ENCODE peak calls at places on chromosomes 6 and 20, in eight cellular contexts. W is neuronal stem cell, X is GM23248, E is mesendoderm, H is Karpas-422, Z is IMR-90, P is MM.1S, G is astrocyte. T is an unnamed sample.

GRCh38 chr6:30818426-30818841 is 65.9 kb upstream of the DDR1 start:
- DNase-seq in W (no peak), X (peak), E (no peak), H (no peak), Z (peak), P (no peak), G (peak), T (peak)

GRCh38 chr20:10667077-10667401 is 6.8 kb downstream of the JAG1 start:
- DNase-seq in W (no peak), X (no peak), E (no peak), H (no peak), Z (no peak), P (no peak), G (peak), T (no peak)

GRCh38 chr6:93468291-93468690 is 48.9 kb upstream of the EPHA7 start:
- DNase-seq in W (peak), X (no peak), E (peak), H (no peak), Z (no peak), P (peak), G (peak), T (no peak)

GRCh38 chr6:135901776-135902524 is 50.4 kb downstream of the PDE7B start:
- DNase-seq in W (no peak), X (peak), E (no peak), H (no peak), Z (peak), P (no peak), G (peak), T (peak)

GRCh38 chr20:16518068-16518783 is 55.0 kb downstream of the KIF16B start:
- DNase-seq in W (peak), X (peak), E (peak), H (peak), Z (peak), P (no peak), G (peak), T (peak)

GRCh38 chr6:125363360-125364121 is 61.8 kb upstream of the HDDC2 start:
- DNase-seq in W (peak), X (peak), E (peak), H (no peak), Z (peak), P (no peak), G (peak), T (no peak)

GRCh38 chr20:53647286-53647821 is 53.7 kb upstream of the ZNF217 start:
- DNase-seq in W (no peak), X (no peak), E (no peak), H (no peak), Z (no peak), P (no peak), G (no peak), T (no peak)

GRCh38 chr20:40960101-40960500 is 68.5 kb upstream of the TOP1 start:
- DNase-seq in W (no peak), X (no peak), E (no peak), H (no peak), Z (no peak), P (no peak), G (no peak), T (no peak)

GRCh38 chr6:52566201-52566600 is 10.7 kb downstream of the TRAM2 start:
- DNase-seq in W (no peak), X (no peak), E (no peak), H (no peak), Z (no peak), P (peak), G (no peak), T (no peak)

GRCh38 chr6:156832166-156832743 is 55.1 kb downstream of the ARID1B start:
- DNase-seq in W (no peak), X (peak), E (no peak), H (peak), Z (peak), P (no peak), G (peak), T (no peak)

GRCh38 chr20:56875052-56875663 is 246.1 kb downstream of the TFAP2C start:
- DNase-seq in W (no peak), X (peak), E (peak), H (no peak), Z (peak), P (peak), G (peak), T (peak)

GRCh38 chr6:33008944-33009861 is at the start of gene HLA-DOA:
- DNase-seq in W (peak), X (peak), E (peak), H (peak), Z (peak), P (no peak), G (peak), T (peak)

GRCh38 chr6:47292944-47293343 is 16.8 kb downstream of the TNFRSF21 start:
- DNase-seq in W (no peak), X (peak), E (no peak), H (no peak), Z (peak), P (no peak), G (peak), T (no peak)

GRCh38 chr20:2752631-2753455 is 47.6 kb downstream of the CPXM1 start:
- DNase-seq in W (peak), X (peak), E (peak), H (peak), Z (peak), P (peak), G (no peak), T (peak)

GRCh38 chr20:62364911-62365736 is 2.0 kb downstream of the LAMA5 start:
- DNase-seq in W (no peak), X (no peak), E (no peak), H (no peak), Z (no peak), P (no peak), G (no peak), T (no peak)

GRCh38 chr6:157861814-157862213 is 38.8 kb downstream of the SNX9 start:
- DNase-seq in W (no peak), X (peak), E (no peak), H (no peak), Z (peak), P (no peak), G (peak), T (peak)

GRCh38 chr6:130033999-130034814 is 15.8 kb downstream of the L3MBTL3 start:
- DNase-seq in W (no peak), X (peak), E (no peak), H (no peak), Z (peak), P (no peak), G (peak), T (peak)

GRCh38 chr6:15389759-15390723 is 144.2 kb downstream of the JARID2 start:
- DNase-seq in W (peak), X (peak), E (peak), H (peak), Z (peak), P (peak), G (peak), T (peak)

GRCh38 chr6:144664947-144665346 is 379.8 kb downstream of the UTRN start:
- DNase-seq in W (no peak), X (no peak), E (no peak), H (no peak), Z (no peak), P (no peak), G (no peak), T (no peak)

GRCh38 chr20:38649275-38649891 is 47.8 kb downstream of the ARHGAP40 start:
- DNase-seq in W (no peak), X (peak), E (no peak), H (peak), Z (no peak), P (no peak), G (peak), T (peak)

GRCh38 chr6:144219056-144219685 is 66.0 kb upstream of the UTRN start:
- DNase-seq in W (no peak), X (peak), E (peak), H (peak), Z (peak), P (peak), G (peak), T (peak)

GRCh38 chr6:120405947-120406346 is 928.3 kb downstream of the TBC1D32 start:
- DNase-seq in W (no peak), X (no peak), E (peak), H (no peak), Z (no peak), P (no peak), G (no peak), T (no peak)

GRCh38 chr20:45343445-45343866 is 4.8 kb downstream of the SDC4 start:
- DNase-seq in W (no peak), X (no peak), E (peak), H (no peak), Z (no peak), P (no peak), G (no peak), T (peak)

GRCh38 chr6:26532699-26533523 is 5.3 kb upstream of the HMGN4 start:
- DNase-seq in W (peak), X (peak), E (peak), H (peak), Z (peak), P (peak), G (peak), T (peak)
- H3K9ac ChIP-seq in W (no peak), X (peak), E (peak), H (peak), Z (peak), P (peak), G (peak), T (peak)

GRCh38 chr6:73302339-73302738 is 39.3 kb upstream of the KHDC1 start:
- DNase-seq in W (no peak), X (no peak), E (no peak), H (no peak), Z (no peak), P (no peak), G (no peak), T (no peak)

GRCh38 chr6:73299171-73300073 is 36.4 kb upstream of the KHDC1 start:
- DNase-seq in W (no peak), X (peak), E (no peak), H (no peak), Z (no peak), P (no peak), G (no peak), T (no peak)
- H3K4me3 ChIP-seq in W (no peak), X (peak), E (no peak), H (no peak), Z (no peak), P (no peak), G (peak), T (peak)

DNA sequence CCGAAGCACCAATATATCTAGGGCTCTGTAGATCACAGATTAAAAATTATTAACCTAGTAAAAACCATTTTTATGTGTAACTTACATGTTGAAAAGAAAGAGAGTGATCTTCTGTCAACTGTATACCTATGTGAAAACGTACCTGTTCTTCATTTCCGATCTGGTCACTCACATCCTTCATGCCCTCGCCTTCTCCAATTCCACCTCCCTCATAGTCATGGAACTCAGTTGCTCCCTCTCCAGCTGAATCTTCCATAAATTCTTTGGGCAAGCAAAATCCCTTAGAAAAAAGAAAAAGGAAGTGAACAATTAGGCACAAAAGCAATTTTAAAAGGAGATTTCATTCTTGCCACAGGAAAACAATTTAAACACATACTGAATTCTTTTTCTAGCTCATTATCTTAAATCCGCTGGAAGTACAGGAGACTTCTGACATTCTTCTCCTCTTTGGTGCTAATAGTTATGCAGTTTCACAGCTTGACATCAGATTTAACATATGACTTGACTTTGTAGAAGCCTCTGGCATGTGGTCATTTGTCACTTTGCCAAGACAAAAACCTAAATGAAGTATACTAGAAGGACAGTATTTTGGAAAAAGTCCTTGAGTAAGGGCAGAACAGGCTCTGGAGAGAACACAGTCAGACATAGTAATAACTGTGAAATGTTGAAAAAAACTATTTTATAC is 29.5 kb upstream of the LYRM2 start:
- DNase-seq in W (no peak), X (no peak), E (peak), H (no peak), Z (no peak), P (no peak), G (peak), T (peak)
- H3K9ac ChIP-seq in W (no peak), X (no peak), E (no peak), H (no peak), Z (no peak), P (no peak), G (no peak), T (no peak)

GRCh38 chr20:64107736-64108457 is 532 bp upstream of the NPBWR2 start:
- DNase-seq in W (no peak), X (no peak), E (no peak), H (peak), Z (no peak), P (no peak), G (no peak), T (no peak)

GRCh38 chr20:64105846-64106434 is 1.4 kb downstream of the NPBWR2 start:
- DNase-seq in W (no peak), X (no peak), E (no peak), H (no peak), Z (no peak), P (no peak), G (no peak), T (no peak)

GRCh38 chr20:64108731-64109389 is 1.5 kb upstream of the NPBWR2 start:
- DNase-seq in W (no peak), X (no peak), E (no peak), H (no peak), Z (no peak), P (no peak), G (no peak), T (no peak)

GRCh38 chr20:64106435-64106961 is 867 bp downstream of the NPBWR2 start:
- DNase-seq in W (no peak), X (no peak), E (no peak), H (no peak), Z (no peak), P (no peak), G (no peak), T (no peak)

DNA sequence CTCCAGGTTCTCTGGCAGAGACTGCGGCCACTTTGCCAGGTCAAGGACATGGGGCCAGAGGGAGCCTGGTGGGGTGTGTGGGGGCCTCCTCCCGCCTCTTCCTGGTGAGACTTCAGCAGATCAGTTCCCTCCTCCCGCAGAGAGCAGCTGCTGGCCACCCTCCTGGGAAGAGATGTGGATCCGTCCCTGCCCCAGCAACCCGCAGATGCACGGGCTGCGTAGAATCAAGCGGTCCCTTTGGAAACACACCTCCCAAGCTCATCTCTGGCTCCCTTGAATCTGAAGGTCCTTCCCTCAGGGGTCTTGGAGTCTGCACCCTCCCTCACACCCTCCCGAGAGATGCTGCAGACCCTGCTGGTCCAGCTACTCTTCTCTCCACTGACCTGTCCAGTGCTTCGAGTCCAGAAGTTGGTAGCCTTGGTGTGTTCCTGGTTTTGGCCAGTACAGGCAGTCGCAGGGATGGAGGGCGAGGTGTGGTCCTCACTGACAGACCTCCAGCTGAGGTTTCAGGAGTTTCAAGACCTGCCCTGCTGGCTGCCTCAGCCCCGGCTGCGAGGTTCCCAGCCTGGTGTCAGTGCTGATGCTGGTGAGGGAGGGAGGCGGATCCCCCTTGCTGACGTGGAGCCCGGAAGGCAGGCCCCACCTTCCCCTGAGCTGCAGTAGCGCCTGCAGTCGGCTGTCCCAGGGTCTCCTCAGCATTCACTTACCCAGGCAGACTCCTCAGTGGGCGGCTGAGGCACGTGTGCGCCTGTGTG is at the start of gene NPBWR2:
- DNase-seq in W (no peak), X (no peak), E (peak), H (peak), Z (no peak), P (no peak), G (no peak), T (no peak)
- H3K4me3 ChIP-seq in W (no peak), X (no peak), E (no peak), H (peak), Z (no peak), P (no peak), G (no peak), T (no peak)

GRCh38 chr6:37047933-37048850 is 42.7 kb downstream of the FGD2 start:
- DNase-seq in W (no peak), X (no peak), E (no peak), H (peak), Z (no peak), P (no peak), G (no peak), T (no peak)

GRCh38 chr6:37047421-37047931 is 42.0 kb downstream of the FGD2 start:
- DNase-seq in W (no peak), X (no peak), E (no peak), H (peak), Z (no peak), P (no peak), G (no peak), T (no peak)

GRCh38 chr6:37049990-37050853 is 44.8 kb downstream of the FGD2 start:
- DNase-seq in W (no peak), X (no peak), E (no peak), H (peak), Z (no peak), P (peak), G (no peak), T (no peak)

GRCh38 chr6:37049735-37049989 is 44.2 kb downstream of the FGD2 start:
- DNase-seq in W (no peak), X (no peak), E (no peak), H (no peak), Z (no peak), P (no peak), G (no peak), T (no peak)

GRCh38 chr6:37048851-37049734 is 43.6 kb downstream of the FGD2 start:
- DNase-seq in W (no peak), X (peak), E (no peak), H (peak), Z (peak), P (peak), G (peak), T (peak)
- H3K9ac ChIP-seq in W (no peak), X (no peak), E (no peak), H (no peak), Z (no peak), P (peak), G (peak), T (no peak)

T was measured in adipocyte.